ENCODE peak calls at places on chromosome 10, in nine cellular contexts. X is fibroblast of gingiva; S is WTC11; H is choroid plexus epithelial cell; A is AG20443; T is activated T-helper 2 cell treated with anti-CD3 and anti-CD28 coated beads, Interferon-gamma antibody, Interleukin-2, Interleukin-4, amounts not matched to agents 10 μg/mL and 5 μg/mL and 100 μg/mL, durations not matched to agents 14 hours and 24 hours and 36 hours; J is stimulated activated effector memory CD8-positive, alpha-beta T cell treated with anti-CD3 and anti-CD28 coated beads, Interleukin-12 subunit alpha, Interleukin-12 subunit beta, amount 100 ng/mL, for 72 hours; O is T47D; U is NT2/D1. M is an unnamed sample.

GRCh38 chr10:27541728-27542285 is 37.7 kb downstream of the RAB18 start:
- DNase-seq in O (peak; percentile 72), J (no peak), U (no peak), H (no peak), X (no peak), S (no peak), A (no peak), T (no peak), M (no peak)

GRCh38 chr10:59688921-59689351 is 20.7 kb downstream of the SLC16A9 start:
- DNase-seq in U (no peak), T (no peak), X (no peak), S (no peak), A (no peak), H (no peak), O (peak; percentile 56), J (no peak), M (no peak)

GRCh38 chr10:96986200-96986856 is 154.2 kb downstream of the LCOR start:
- DNase-seq in J (no peak), U (no peak), A (no peak), O (no peak), H (no peak), X (no peak), S (no peak), T (no peak), M (no peak)

GRCh38 chr10:31419394-31420063 is 100.5 kb downstream of the ZEB1 start:
- DNase-seq in U (no peak), S (no peak), A (peak; percentile 64), J (no peak), X (peak; percentile 21), O (no peak), T (no peak), H (peak; percentile 30), M (peak; percentile 74)

GRCh38 chr10:12782537-12782936 is 219.0 kb downstream of the CCDC3 start:
- DNase-seq in H (peak; percentile 61), S (peak; percentile 75), X (no peak), T (no peak), A (peak; percentile 28), J (peak; percentile 7), U (no peak), O (peak; percentile 70), M (peak; percentile 29)

GRCh38 chr10:510415-510881 is 179.0 kb downstream of the DIP2C start:
- DNase-seq in S (no peak), X (peak; percentile 40), A (no peak), H (no peak), U (no peak), T (no peak), J (no peak), O (no peak), M (peak; percentile 60)

GRCh38 chr10:30902621-30903396 is 128.9 kb downstream of the ZNF438 start:
- DNase-seq in T (no peak), H (no peak), X (no peak), J (no peak), A (no peak), O (no peak), U (no peak), S (no peak), M (no peak)

GRCh38 chr10:6128591-6129383 is 40.0 kb downstream of the RBM17 start:
- DNase-seq in S (no peak), H (peak; percentile 41), U (no peak), O (peak; percentile 36), J (no peak), A (peak; percentile 61), X (peak; percentile 21), T (no peak), M (peak; percentile 29)

GRCh38 chr10:95280637-95281036 is 10.2 kb downstream of the PDLIM1 start:
- DNase-seq in T (no peak), X (no peak), H (no peak), O (no peak), U (no peak), S (no peak), A (no peak), J (no peak), M (no peak)

GRCh38 chr10:72095195-72095594 is 6.8 kb upstream of the SPOCK2 start:
- DNase-seq in A (no peak), S (no peak), O (no peak), H (no peak), U (no peak), J (no peak), X (no peak), T (no peak), M (no peak)

GRCh38 chr10:7819126-7819470 is 793 bp downstream of the TAF3 start:
- DNase-seq in S (peak; percentile 13), H (peak; percentile 67), U (no peak), A (peak; percentile 68), J (no peak), T (no peak), O (peak; percentile 80), X (peak; percentile 46), M (peak; percentile 52)

GRCh38 chr10:107686095-107686494 is 521.6 kb upstream of the SORCS1 start:
- DNase-seq in U (no peak), S (no peak), T (no peak), J (no peak), O (no peak), A (no peak), X (no peak), H (no peak), M (no peak)

GRCh38 chr10:132153616-132154217 is 33.0 kb upstream of the DPYSL4 start:
- DNase-seq in O (no peak), S (no peak), A (no peak), X (no peak), J (no peak), H (no peak), U (no peak), T (no peak), M (no peak)

GRCh38 chr10:80471715-80472233 is 17.7 kb downstream of the TSPAN14 start:
- DNase-seq in O (no peak), H (no peak), X (no peak), S (no peak), A (no peak), J (no peak), U (no peak), T (no peak), M (no peak)

GRCh38 chr10:47369251-47369894 is 14.7 kb downstream of the ZNF488 start:
- DNase-seq in H (no peak), J (no peak), U (no peak), A (no peak), T (no peak), X (no peak), O (no peak), S (no peak), M (no peak)

GRCh38 chr10:1048349-1048731 is 579 bp downstream of the IDI1 start:
- DNase-seq in S (no peak), J (no peak), U (no peak), A (no peak), X (peak; percentile 35), O (peak; percentile 69), H (peak; percentile 47), T (no peak), M (peak; percentile 51)

GRCh38 chr10:88702848-88703597 is 3.0 kb upstream of the LIPK start:
- DNase-seq in S (peak; percentile 39), U (peak; percentile 63), X (no peak), H (peak; percentile 44), T (no peak), A (no peak), O (peak; percentile 57), J (no peak), M (no peak)

GRCh38 chr10:18303851-18304800 is 163.9 kb downstream of the CACNB2 start:
- DNase-seq in U (no peak), O (no peak), X (no peak), T (no peak), J (no peak), A (no peak), S (no peak), H (no peak), M (no peak)

GRCh38 chr10:29377333-29377961 is 88.6 kb downstream of the LYZL1 start:
- DNase-seq in S (no peak), A (peak; percentile 73), O (peak; percentile 25), T (no peak), H (peak; percentile 62), X (peak; percentile 8), U (no peak), J (no peak), M (peak; percentile 60)

GRCh38 chr10:10755490-10755889 is 262.2 kb upstream of the CELF2 start:
- DNase-seq in U (no peak), O (no peak), T (no peak), A (no peak), J (no peak), H (no peak), S (no peak), X (no peak), M (no peak)

GRCh38 chr10:62380002-62380401 is 5.8 kb downstream of the ZNF365 start:
- DNase-seq in J (no peak), A (no peak), T (no peak), O (peak; percentile 50), X (peak; percentile 11), S (no peak), H (peak; percentile 55), U (no peak), M (peak; percentile 63)

GRCh38 chr10:110214380-110214826 is 7.0 kb downstream of the MXI1 start:
- DNase-seq in H (no peak), A (no peak), O (no peak), J (no peak), U (no peak), X (no peak), T (no peak), S (no peak), M (no peak)

GRCh38 chr10:80154978-80155695 is 22.6 kb downstream of the PLAC9 start:
- DNase-seq in T (no peak), X (peak; percentile 98), A (peak; percentile 82), J (no peak), U (no peak), S (no peak), H (peak; percentile 92), O (no peak), M (peak; percentile 99)

GRCh38 chr10:133106516-133106915 is 18.8 kb downstream of the ADGRA1 start:
- DNase-seq in T (no peak), O (no peak), J (no peak), H (no peak), A (no peak), U (no peak), S (no peak), X (no peak), M (no peak)

GRCh38 chr10:13868528-13869294 is 281.9 kb downstream of the PRPF18 start:
- DNase-seq in H (no peak), O (no peak), T (no peak), J (no peak), U (no peak), S (no peak), A (no peak), X (no peak), M (no peak)

GRCh38 chr10:101285519-101286070 is 56.3 kb upstream of the LBX1 start:
- DNase-seq in S (peak; percentile 71), X (no peak), O (no peak), J (no peak), U (peak; percentile 70), H (no peak), T (no peak), A (no peak), M (no peak)

GRCh38 chr10:49709934-49710333 is 30.5 kb downstream of the C10orf53 start:
- DNase-seq in O (no peak), U (no peak), X (no peak), H (no peak), T (no peak), A (no peak), S (no peak), J (no peak), M (no peak)

GRCh38 chr10:85225311-85225710 is 896.9 kb downstream of the CCSER2 start:
- DNase-seq in X (no peak), O (no peak), J (no peak), T (no peak), S (no peak), U (no peak), H (no peak), A (no peak), M (no peak)